ENCODE peak calls at places on chromosomes 2 and 18, in six cellular contexts. J is neural progenitor cell, C is IMR-90, H is heart left ventricle, K is neuronal stem cell, D is PC-9. W is an unnamed sample.
A peak's percentile ranks its signal among the peaks of the same experiment; 100 is the strongest.

GRCh38 chr18:80178935-80179818 is 68.1 kb downstream of the PARD6G start:
- DNase-seq in J (no peak), C (no peak), H (no peak), K (no peak), D (no peak), W (peak; percentile 60)

GRCh38 chr2:149597050-149598013 is 9.8 kb upstream of the MMADHC start:
- DNase-seq in J (peak; percentile 83), C (peak; percentile 94), H (peak; percentile 16), K (peak; percentile 57), D (peak; percentile 65), W (no peak)

GRCh38 chr2:84971799-84972790 is 1.1 kb downstream of the KCMF1 start:
- DNase-seq in J (peak; percentile 72), C (peak; percentile 42), H (peak; percentile 42), K (no peak), D (no peak), W (peak; percentile 86)

GRCh38 chr18:848062-848795 is 36.2 kb upstream of the YES1 start:
- DNase-seq in J (no peak), C (no peak), H (no peak), K (no peak), D (no peak), W (no peak)

GRCh38 chr2:241329669-241330615 is 14.2 kb downstream of the SEPTIN2 start:
- DNase-seq in J (no peak), C (no peak), H (no peak), K (no peak), D (no peak), W (no peak)

GRCh38 chr18:8686556-8686955 is 18.8 kb upstream of the MTCL1 start:
- DNase-seq in J (no peak), C (no peak), H (no peak), K (no peak), D (no peak), W (no peak)

GRCh38 chr2:118658581-118659248 is 188.7 kb downstream of the EN1 start:
- DNase-seq in J (no peak), C (no peak), H (no peak), K (no peak), D (no peak), W (no peak)

GRCh38 chr2:204019572-204020501 is 83.3 kb downstream of the ICOS start:
- DNase-seq in J (no peak), C (peak; percentile 25), H (no peak), K (no peak), D (peak; percentile 41), W (no peak)

GRCh38 chr18:57698571-57699276 is 77.1 kb upstream of the NARS1 start:
- DNase-seq in J (no peak), C (peak; percentile 74), H (no peak), K (no peak), D (peak; percentile 69), W (no peak)

GRCh38 chr2:19947184-19947940 is 42.5 kb downstream of the WDR35 start:
- DNase-seq in J (no peak), C (peak; percentile 51), H (no peak), K (no peak), D (no peak), W (no peak)

GRCh38 chr18:23238152-23238531 is 102.9 kb downstream of the CABLES1 start:
- DNase-seq in J (no peak), C (peak; percentile 60), H (peak; percentile 40), K (no peak), D (no peak), W (no peak)

GRCh38 chr18:23239350-23239692 is 104.0 kb downstream of the CABLES1 start:
- DNase-seq in J (no peak), C (no peak), H (no peak), K (no peak), D (no peak), W (no peak)

GRCh38 chr18:23236876-23237468 is 101.7 kb downstream of the CABLES1 start:
- DNase-seq in J (no peak), C (no peak), H (no peak), K (no peak), D (no peak), W (no peak)

GRCh38 chr18:23238651-23239349 is 103.5 kb downstream of the CABLES1 start:
- DNase-seq in J (no peak), C (peak; percentile 33), H (no peak), K (no peak), D (no peak), W (no peak)

GRCh38 chr18:23237524-23238151 is 102.4 kb downstream of the CABLES1 start:
- DNase-seq in J (peak; percentile 50), C (peak; percentile 41), H (peak; percentile 56), K (no peak), D (no peak), W (peak; percentile 88)
- H3K4me3 ChIP-seq in J (no peak overlapping the region), C (no peak overlapping the region), H (peak overlapping the region; percentile 41), K (no peak overlapping the region), D (no peak overlapping the region), W (peak overlapping the region; percentile 18)

GRCh38 chr18:62669225-62669624 is 46.1 kb upstream of the PHLPP1 start:
- DNase-seq in J (no peak), C (no peak), H (no peak), K (no peak), D (no peak), W (no peak)
- H3K36me3 ChIP-seq in J (no peaks in the 10 kb centered on the region), C (no peaks in the 10 kb centered on the region), H (no peaks in the 10 kb centered on the region), K (no peaks in the 10 kb centered on the region), D (no peaks in the 10 kb centered on the region), W (no peaks in the 10 kb centered on the region)

GRCh38 chr2:46564811-46565241 is 85.5 kb downstream of the TMEM247 start:
- DNase-seq in J (no peak), C (no peak), H (peak; percentile 66), K (no peak), D (no peak), W (no peak)
- H3K27ac ChIP-seq in J (no peak overlapping the region), C (no peak overlapping the region), H (peak overlapping the region; percentile 89), K (no peak overlapping the region), D (no peak overlapping the region), W (no peak overlapping the region)

DNA sequence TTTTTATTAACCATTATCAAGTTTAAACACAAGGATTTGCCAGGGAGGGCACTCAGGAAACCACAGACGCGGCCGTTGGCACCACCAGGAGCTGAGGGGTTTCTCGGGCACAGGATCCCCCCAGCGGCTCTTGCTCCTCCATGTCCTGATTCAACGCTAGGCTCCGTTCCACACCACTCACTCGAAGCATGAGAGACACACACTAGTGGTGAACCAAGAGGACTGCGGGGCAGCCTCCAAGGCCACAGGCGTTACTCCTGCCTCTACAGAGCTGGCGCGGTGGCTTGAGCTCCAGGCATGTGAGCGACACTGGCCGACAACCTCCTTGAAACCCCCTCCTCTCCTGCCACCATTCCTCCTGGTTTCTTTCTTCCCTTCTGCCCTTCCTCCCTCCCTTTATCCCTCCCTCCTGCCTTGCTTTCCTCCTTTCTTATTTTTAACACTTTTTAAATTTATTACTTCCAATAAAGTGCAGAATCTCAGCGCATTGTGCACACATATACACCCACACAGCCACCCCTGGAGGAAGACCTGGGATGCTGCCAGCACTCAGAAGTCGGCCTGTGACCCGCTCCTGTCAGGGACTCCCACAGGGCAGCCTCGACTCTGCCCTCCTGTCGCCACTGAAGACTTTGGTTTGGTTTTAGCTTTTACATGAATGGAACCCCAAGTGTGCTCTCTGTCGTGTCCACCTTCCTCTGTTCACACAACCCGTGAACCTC is 21.7 kb downstream of the COX7A2L start:
- DNase-seq in J (peak; percentile 24), C (no peak), H (no peak), K (no peak), D (no peak), W (no peak)
- H3K4me3 ChIP-seq in J (no peak overlapping the region), C (no peak overlapping the region), H (no peak overlapping the region), K (no peak overlapping the region), D (no peak overlapping the region), W (no peak overlapping the region)

DNA sequence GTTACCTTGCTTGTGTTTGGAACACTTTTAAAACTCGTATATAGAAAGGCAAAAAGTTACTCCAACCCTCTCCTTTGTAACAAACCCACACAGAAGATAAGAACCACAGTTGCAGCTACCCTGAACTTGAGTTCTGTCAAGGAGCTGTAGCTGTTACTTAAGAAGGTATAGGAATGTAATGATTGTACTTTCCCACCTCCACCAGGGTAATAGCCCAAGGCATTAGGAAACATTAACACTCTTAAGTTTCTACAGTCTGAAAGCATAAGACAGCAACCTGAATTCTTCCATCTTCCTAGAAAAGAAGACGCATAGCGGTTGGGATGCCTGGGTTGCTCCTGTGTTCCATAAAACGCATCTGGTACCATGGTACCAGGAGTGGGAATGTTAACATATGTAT is 43.0 kb downstream of the ITGA4 start:
- DNase-seq in J (no peak), C (no peak), H (no peak), K (no peak), D (no peak), W (no peak)
- H3K36me3 ChIP-seq in J (no peaks in the 10 kb centered on the region), C (peaks cover 2% of the 10 kb centered on the region), H (no peaks in the 10 kb centered on the region), K (no peaks in the 10 kb centered on the region), D (no peaks in the 10 kb centered on the region), W (no peaks in the 10 kb centered on the region)

GRCh38 chr2:216114476-216115223 is 5.5 kb downstream of the XRCC5 start:
- DNase-seq in J (peak; percentile 100), C (peak; percentile 99), H (peak; percentile 98), K (peak; percentile 100), D (peak; percentile 96), W (peak; percentile 99)
- H3K27ac ChIP-seq in J (peak overlapping the region; percentile 96), C (peak overlapping the region; percentile 84), H (peak overlapping the region; percentile 75), K (peak overlapping the region; percentile 74), D (peak overlapping the region; percentile 81), W (peak overlapping the region; percentile 84)